ENCODE peak calls at places on chromosomes 7 and 10, in nine cellular contexts. P is IMR-90, S is suprapubic skin, R is endothelial cell of umbilical vein, G is transverse colon, O is heart left ventricle, X is stomach, C is esophagus squamous epithelium, Z is HepG2. W is an unnamed sample.

GRCh38 chr10:12510566-12510965 is 161.2 kb downstream of the CAMK1D start:
- DNase-seq in S (peak; percentile 34), Z (no peak), R (no peak), O (no peak), C (no peak), G (no peak), X (no peak), P (no peak), W (no peak)

GRCh38 chr7:117132385-117133120 is 179.3 kb downstream of the ST7 start:
- DNase-seq in O (no peak), C (no peak), X (no peak), Z (no peak), S (no peak), P (peak; percentile 92), G (no peak), R (peak; percentile 74), W (no peak)

GRCh38 chr7:130940907-130941306 is 206.9 kb upstream of the KLF14 start:
- DNase-seq in G (no peak), Z (no peak), C (no peak), R (no peak), S (no peak), P (no peak), O (no peak), X (no peak), W (no peak)

GRCh38 chr7:29770371-29770770 is 35.9 kb upstream of the WIPF3 start:
- DNase-seq in Z (no peak), R (no peak), C (no peak), S (no peak), O (no peak), G (no peak), X (no peak), P (no peak), W (no peak)

GRCh38 chr7:17882685-17883084 is 57.6 kb downstream of the SNX13 start:
- DNase-seq in Z (no peak), R (no peak), C (no peak), O (no peak), X (no peak), G (no peak), S (no peak), P (no peak), W (no peak)

GRCh38 chr7:114901771-114902170 is 20.1 kb upstream of the MDFIC start:
- DNase-seq in O (no peak), Z (no peak), X (no peak), P (peak; percentile 26), G (no peak), C (no peak), S (no peak), R (no peak), W (no peak)

GRCh38 chr10:62545667-62546066 is 171.5 kb downstream of the ZNF365 start:
- DNase-seq in S (no peak), G (no peak), X (no peak), P (peak; percentile 39), O (peak; percentile 43), C (no peak), Z (no peak), R (no peak), W (no peak)

GRCh38 chr7:158695726-158696452 is 8.7 kb downstream of the NCAPG2 start:
- DNase-seq in P (peak; percentile 77), R (peak; percentile 82), X (peak; percentile 49), O (peak; percentile 78), C (no peak), G (peak; percentile 74), S (no peak), Z (peak; percentile 35), W (peak; percentile 66)

GRCh38 chr10:106764360-106764759 is 400.1 kb downstream of the SORCS1 start:
- DNase-seq in Z (no peak), C (no peak), O (no peak), S (no peak), X (no peak), P (no peak), G (no peak), R (no peak), W (no peak)

GRCh38 chr10:119022846-119023552 is 6.5 kb upstream of the NANOS1 start:
- DNase-seq in X (no peak), R (no peak), C (no peak), Z (no peak), O (no peak), S (no peak), G (no peak), P (peak; percentile 58), W (no peak)

GRCh38 chr7:36154255-36155212 is 1.5 kb downstream of the EEPD1 start:
- DNase-seq in S (no peak), X (no peak), G (no peak), Z (no peak), O (no peak), C (no peak), R (no peak), P (no peak), W (peak; percentile 64)

GRCh38 chr10:131644864-131645658 is 255.7 kb upstream of the PPP2R2D start:
- DNase-seq in S (no peak), Z (no peak), P (no peak), O (no peak), X (no peak), R (no peak), C (no peak), G (no peak), W (no peak)

DNA sequence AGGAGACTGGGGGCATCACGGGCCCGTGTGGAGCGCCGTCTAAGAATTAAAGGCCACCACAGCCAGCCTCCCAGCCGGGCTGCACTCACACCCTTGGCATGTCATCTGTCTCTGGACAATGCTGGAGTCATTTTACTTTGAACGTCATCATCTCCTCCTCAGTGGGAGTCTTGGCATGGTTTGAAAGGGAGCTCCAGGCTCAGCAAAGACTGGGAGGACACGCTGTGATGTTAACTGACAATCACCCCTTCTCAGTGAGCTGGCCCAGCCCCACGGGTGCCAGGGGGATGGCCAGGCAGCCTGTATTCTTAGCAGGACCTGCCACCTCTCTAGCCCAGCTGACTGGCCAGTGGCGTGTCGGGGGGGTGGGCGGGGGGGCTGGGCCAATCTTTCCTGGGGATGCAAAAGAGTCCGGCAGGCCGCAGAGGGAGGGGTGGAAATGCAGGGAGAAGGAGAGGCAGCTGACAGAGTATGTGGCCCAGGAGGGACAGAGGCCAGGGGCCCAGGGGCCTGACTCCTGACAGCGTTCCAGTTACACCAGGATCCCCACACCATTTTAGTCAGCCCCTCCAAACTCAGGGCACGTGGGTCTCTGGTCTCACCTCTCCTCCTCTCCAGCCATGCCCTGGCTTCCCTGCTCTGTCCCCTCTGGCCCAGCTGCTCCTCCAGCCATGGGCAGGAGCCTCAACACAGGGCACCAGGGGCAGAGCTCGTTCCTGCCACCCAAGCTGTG is 96.1 kb downstream of the VOPP1 start:
- DNase-seq in P (peak; percentile 88), Z (no peak), O (no peak), R (no peak), G (no peak), S (no peak), C (no peak), X (no peak), W (no peak)
- TF ChIP-seq POLR2A in P (no peak), Z (no peak), O (no peak), R (no peak), G (no peak), S (no peak), C (no peak), X (no peak), W (no peak)

DNA sequence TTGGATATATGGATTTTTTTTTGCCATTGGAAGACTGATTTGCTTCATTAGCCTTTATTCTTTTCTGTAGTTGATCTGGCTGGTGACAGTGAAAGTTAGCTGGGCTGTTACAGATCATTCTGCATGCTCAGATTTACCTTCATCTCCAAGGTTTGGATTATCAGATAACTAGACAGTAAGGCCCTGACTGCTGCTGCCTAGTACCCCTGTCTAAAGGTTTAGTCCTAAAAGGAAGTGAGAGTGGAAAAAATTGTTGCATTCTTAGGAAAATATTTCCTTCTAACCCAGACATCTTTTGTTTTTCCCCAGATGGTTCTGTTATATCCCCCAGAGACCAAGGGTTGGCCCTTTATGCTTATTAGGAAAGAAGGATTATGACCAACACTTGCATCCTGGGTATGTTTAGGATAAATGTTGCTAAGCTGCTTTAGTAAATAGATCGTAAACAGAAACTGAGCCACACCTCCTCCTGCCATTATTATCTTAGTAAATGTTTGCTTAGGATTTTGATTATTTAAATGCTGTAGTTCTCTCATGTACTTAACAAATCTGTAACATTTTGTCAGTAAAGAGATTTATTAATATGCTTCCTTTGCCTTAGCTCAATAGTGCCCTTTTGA is 44.3 kb downstream of the MCU start:
- DNase-seq in O (no peak), P (peak; percentile 49), X (no peak), S (no peak), R (peak; percentile 96), Z (peak; percentile 17), C (no peak), G (no peak), W (no peak)
- H3K27ac ChIP-seq in O (peak overlapping the region; percentile 65), P (peak overlapping the region; percentile 40), X (peak overlapping the region; percentile 46), S (no peak overlapping the region), R (peak overlapping the region; percentile 34), Z (peak overlapping the region; percentile 30), C (peak overlapping the region; percentile 57), G (peak overlapping the region; percentile 59), W (no peak overlapping the region)

GRCh38 chr7:98178321-98178720 is 32.9 kb upstream of the BHLHA15 start:
- DNase-seq in Z (no peak), P (no peak), X (peak; percentile 91), G (no peak), O (peak; percentile 77), S (no peak), C (no peak), R (no peak), W (no peak)
- TF ChIP-seq POLR2A in Z (no peak), P (no peak), X (no peak), G (no peak), O (no peak), S (no peak), C (no peak), R (no peak), W (no peak)

GRCh38 chr7:74604326-74605020 is 53.0 kb upstream of the GTF2I start:
- DNase-seq in O (peak; percentile 59), Z (no peak), R (no peak), P (no peak), G (peak; percentile 67), S (no peak), C (no peak), X (peak; percentile 91), W (peak; percentile 72)

GRCh38 chr7:74606909-74607255 is 50.6 kb upstream of the GTF2I start:
- DNase-seq in O (no peak), G (no peak), C (no peak), Z (no peak), R (no peak), S (no peak), P (no peak), X (no peak), W (no peak)

GRCh38 chr7:74612015-74612829 is 45.3 kb upstream of the GTF2I start:
- DNase-seq in P (no peak), G (no peak), C (no peak), S (peak; percentile 83), R (peak; percentile 9), X (no peak), O (peak; percentile 34), Z (peak; percentile 74), W (no peak)

DNA sequence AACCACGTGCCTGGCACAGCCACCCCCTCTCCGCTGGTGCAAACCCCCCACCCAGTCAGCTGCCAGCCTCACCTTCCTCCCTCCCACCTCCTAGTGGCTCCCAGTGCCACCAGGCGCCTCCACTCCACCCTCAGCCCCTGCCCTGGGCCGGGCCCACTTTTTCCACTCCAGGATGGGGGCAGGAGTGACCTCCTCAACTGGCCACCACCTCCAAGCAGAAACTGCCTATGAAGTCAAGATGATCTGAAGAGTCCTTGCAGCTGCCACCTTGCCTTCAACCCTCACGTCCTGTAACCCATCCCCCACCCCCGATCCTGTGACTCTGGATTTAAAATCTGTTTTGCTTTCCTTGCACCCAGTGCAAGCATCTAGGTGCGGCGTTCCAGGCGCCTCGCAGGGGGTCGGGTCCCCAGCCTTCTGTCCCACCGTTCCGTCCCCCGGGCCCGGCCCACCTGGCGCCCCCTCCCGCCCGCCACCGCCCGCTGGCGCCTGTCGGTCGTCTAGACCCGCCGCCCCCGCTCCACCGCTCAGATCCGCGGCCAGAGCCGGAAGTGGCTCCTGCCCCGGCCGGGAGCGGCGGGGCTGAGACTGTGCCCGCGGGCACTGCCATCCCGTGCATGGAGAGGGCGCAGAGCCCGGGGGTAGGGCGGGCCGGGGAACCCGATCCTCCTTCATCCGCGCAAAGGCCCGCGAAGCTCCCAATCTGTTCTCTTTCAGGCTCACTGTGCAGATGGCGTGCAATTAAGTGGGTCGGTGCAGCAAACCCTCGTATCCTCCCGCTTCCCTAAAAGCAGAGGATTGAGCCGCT is 51.2 kb upstream of the GTF2I start:
- DNase-seq in Z (no peak), R (peak; percentile 24), P (no peak), C (no peak), G (peak; percentile 65), O (peak; percentile 37), S (no peak), X (peak; percentile 57), W (peak; percentile 70)
- H3K27ac ChIP-seq in Z (peak overlapping the region; percentile 22), R (no peak overlapping the region), P (no peak overlapping the region), C (peak overlapping the region; percentile 85), G (peak overlapping the region; percentile 72), O (no peak overlapping the region), S (peak overlapping the region; percentile 21), X (peak overlapping the region; percentile 80), W (peak overlapping the region; percentile 62)